ENCODE peak calls at places on chromosomes 13 and 19, in seven cellular contexts. X is neuronal stem cell; F is cardiac muscle cell; I is suprapubic skin; T is CD4-positive, alpha-beta memory T cell; B is GM12878; S is K562. E is an unnamed sample.

GRCh38 chr13:79455331-79455730 is 25.6 kb upstream of the NDFIP2 start:
- DNase-seq in X (no peak), F (no peak), I (no peak), T (no peak), B (no peak), S (no peak), E (no peak)

GRCh38 chr13:113076681-113077401 is 28.8 kb upstream of the F7 start:
- DNase-seq in X (no peak), F (no peak), I (no peak), T (no peak), B (no peak), S (no peak), E (no peak)

GRCh38 chr13:45989607-45990006 is 62.9 kb downstream of the ZC3H13 start:
- DNase-seq in X (no peak), F (no peak), I (no peak), T (no peak), B (no peak), S (no peak), E (no peak)

GRCh38 chr19:50580240-50580639 is 12.0 kb upstream of the LRRC4B start:
- DNase-seq in X (no peak), F (no peak), I (no peak), T (no peak), B (no peak), S (no peak), E (no peak)

GRCh38 chr13:36069881-36070366 is 61.3 kb downstream of the DCLK1 start:
- DNase-seq in X (no peak), F (no peak), I (no peak), T (no peak), B (no peak), S (no peak), E (no peak)

GRCh38 chr13:97026759-97027555 is 32.7 kb upstream of the OXGR1 start:
- DNase-seq in X (no peak), F (no peak), I (no peak), T (no peak), B (no peak), S (no peak), E (no peak)

GRCh38 chr13:35468195-35468594 is 8.3 kb downstream of the MAB21L1 start:
- DNase-seq in X (no peak), F (no peak), I (no peak), T (no peak), B (no peak), S (no peak), E (no peak)

GRCh38 chr19:40322951-40323615 is 25.1 kb downstream of the C19orf47 start:
- DNase-seq in X (no peak), F (no peak), I (no peak), T (no peak), B (no peak), S (no peak), E (no peak)

GRCh38 chr13:35744566-35745203 is 268.2 kb upstream of the MAB21L1 start:
- DNase-seq in X (no peak), F (peak), I (no peak), T (no peak), B (no peak), S (no peak), E (no peak)

GRCh38 chr19:2041686-2042484 is 9.2 kb downstream of the MKNK2 start:
- DNase-seq in X (peak), F (peak), I (peak), T (peak), B (peak), S (peak), E (peak)

GRCh38 chr13:44040070-44040753 is 160.5 kb downstream of the LACC1 start:
- DNase-seq in X (no peak), F (no peak), I (no peak), T (no peak), B (no peak), S (no peak), E (no peak)

GRCh38 chr19:33386361-33386858 is 12.9 kb downstream of the CEBPG start:
- DNase-seq in X (no peak), F (no peak), I (peak), T (no peak), B (no peak), S (no peak), E (no peak)

GRCh38 chr19:58558066-58558622 is at the start of gene UBE2M:
- DNase-seq in X (no peak), F (peak), I (no peak), T (peak), B (no peak), S (peak), E (peak)

GRCh38 chr19:13865243-13865577 is 11.7 kb upstream of the NANOS3 start:
- DNase-seq in X (no peak), F (no peak), I (no peak), T (no peak), B (no peak), S (peak), E (no peak)
- H3K27ac ChIP-seq in X (no peak), F (no peak), I (peak), T (no peak), B (no peak), S (no peak), E (no peak)

DNA sequence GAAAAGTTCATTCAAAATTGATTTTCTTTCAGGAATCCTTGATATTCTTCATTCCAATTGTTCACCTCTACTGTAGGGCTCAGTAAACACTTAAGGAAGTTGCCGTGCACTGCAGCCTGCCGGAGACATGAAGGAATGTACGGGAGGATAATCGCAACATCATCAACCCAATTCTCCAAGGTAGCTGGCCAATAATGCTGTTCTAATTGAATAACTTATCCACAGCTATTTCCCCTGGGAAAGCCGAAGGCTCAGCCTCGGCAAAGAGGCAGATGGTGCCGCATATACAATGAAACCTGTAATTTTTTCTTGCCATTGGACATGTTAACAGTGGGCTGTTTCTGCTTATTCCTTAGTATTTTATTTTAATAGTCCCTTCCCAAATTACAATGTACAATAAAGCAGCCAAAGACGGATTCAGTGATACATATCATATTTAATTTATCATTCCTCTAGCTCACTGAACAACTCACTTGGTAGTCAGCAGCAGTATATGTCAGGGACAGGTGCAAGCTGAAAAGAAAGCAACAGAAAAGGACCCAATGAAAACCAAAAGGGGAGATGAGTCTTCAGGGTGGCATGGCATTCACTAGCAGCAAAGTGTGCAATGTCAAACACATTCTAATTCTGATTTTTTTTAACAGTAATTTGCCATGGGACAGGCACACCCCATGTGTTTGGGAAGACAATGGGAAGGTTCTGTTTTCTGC is 420.5 kb upstream of the KLF12 start:
- DNase-seq in X (no peak), F (no peak), I (no peak), T (no peak), B (no peak), S (no peak), E (no peak)
- H3K27ac ChIP-seq in X (no peak), F (no peak), I (no peak), T (no peak), B (no peak), S (no peak), E (no peak)

DNA sequence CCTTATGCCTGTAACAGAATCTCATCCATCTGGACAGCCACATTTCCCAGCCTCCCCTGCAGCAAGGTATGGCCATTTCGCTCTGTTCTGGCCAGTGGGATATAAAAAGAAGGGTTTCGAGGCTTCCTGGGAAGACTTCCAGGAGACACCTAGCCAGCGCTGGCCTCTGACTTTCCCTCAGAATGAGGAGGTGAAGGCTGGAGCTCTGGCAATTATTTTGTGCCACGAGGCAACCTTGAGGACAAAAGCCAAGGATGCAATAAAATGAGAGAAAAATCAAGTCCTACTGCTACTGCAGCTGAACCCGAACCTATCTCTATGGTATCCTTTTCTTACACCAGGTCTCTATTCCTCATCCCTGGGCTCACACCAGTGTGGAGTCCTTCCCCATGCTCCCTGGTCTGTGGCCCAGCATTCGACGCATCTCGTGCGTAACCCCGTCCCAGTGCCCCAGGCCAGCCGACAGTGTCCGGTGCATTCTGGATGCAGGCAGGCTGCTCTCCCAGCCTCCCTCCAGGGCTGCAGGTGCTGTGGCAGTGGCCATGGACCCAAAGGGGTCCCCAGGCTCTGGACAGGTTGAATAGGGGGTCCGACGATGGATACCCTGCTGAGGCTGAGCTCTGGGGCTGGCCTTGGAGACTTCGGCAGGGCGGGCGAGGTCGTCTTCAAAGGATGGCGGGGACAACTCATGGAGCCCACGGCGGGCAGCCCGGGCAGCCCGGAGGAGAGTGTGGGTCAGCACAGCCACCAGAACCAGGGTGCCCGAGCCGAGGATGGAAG is 12.2 kb downstream of the TMEM221 start:
- DNase-seq in X (no peak), F (no peak), I (no peak), T (no peak), B (no peak), S (no peak), E (no peak)
- H3K27ac ChIP-seq in X (no peak), F (no peak), I (no peak), T (no peak), B (no peak), S (no peak), E (no peak)

DNA sequence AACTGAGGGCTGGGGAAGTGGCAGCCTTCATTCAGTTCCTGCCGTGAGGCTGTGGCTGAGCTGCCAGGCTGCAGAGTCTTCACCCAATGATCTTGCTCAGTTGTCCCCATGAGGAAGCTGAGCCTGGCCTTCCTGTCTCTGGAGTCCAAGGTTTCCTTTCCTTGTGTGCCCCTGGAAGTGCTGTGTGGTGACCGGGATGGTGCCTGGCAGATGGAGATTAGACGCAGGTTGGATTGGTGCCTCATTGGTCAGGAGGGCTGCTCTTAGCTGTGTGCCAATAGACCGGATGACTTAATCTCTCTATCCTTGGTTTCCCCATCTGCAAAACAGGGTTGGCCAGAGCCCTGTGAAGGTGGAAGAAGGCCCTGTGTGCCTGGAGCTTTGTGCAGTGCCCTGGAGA is 24.6 kb downstream of the DNM2 start:
- DNase-seq in X (no peak), F (no peak), I (no peak), T (no peak), B (no peak), S (no peak), E (no peak)
- H3K27ac ChIP-seq in X (no peak), F (no peak), I (no peak), T (no peak), B (no peak), S (peak), E (no peak)

GRCh38 chr13:89401209-89401810 is 1730.1 kb downstream of the SLITRK5 start:
- DNase-seq in X (no peak), F (no peak), I (no peak), T (no peak), B (no peak), S (no peak), E (no peak)
- H3K27ac ChIP-seq in X (no peak), F (no peak), I (no peak), T (no peak), B (no peak), S (no peak), E (no peak)

DNA sequence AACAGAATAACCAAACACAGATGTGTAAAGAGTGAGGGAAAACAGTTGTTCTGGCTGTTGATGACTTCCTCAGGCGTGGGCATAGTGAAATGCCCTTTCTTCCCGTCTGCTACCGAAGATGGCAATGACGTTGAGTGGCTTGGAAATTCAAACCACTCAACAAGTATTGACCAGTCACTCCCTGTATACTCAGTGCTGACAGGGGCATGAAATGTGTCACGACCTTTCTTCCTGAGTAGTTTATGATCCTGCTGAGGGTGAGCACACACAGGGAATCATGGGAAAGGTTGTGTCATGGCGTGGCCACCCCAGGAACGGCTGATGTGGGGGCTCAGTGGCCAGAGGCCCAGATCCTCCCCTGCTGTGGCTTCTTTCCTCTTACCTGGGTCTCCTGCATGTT is 87.8 kb upstream of the C1QTNF9B start:
- DNase-seq in X (no peak), F (no peak), I (no peak), T (no peak), B (no peak), S (no peak), E (no peak)
- H3K27ac ChIP-seq in X (no peak), F (no peak), I (no peak), T (no peak), B (no peak), S (no peak), E (no peak)

GRCh38 chr19:15466851-15467733 is 2.7 kb upstream of the RASAL3 start:
- DNase-seq in X (no peak), F (no peak), I (no peak), T (peak), B (peak), S (no peak), E (no peak)
- H3K27ac ChIP-seq in X (no peak), F (no peak), I (no peak), T (peak), B (peak), S (no peak), E (no peak)

GRCh38 chr19:13054605-13055212 is 47.9 kb downstream of the LYL1 start:
- DNase-seq in X (no peak), F (no peak), I (no peak), T (no peak), B (no peak), S (no peak), E (no peak)
- H3K27ac ChIP-seq in X (no peak), F (no peak), I (peak), T (no peak), B (no peak), S (no peak), E (no peak)

GRCh38 chr19:30476997-30477396 is 104.8 kb downstream of the ZNF536 start:
- DNase-seq in X (no peak), F (no peak), I (no peak), T (no peak), B (no peak), S (no peak), E (no peak)
- H3K27ac ChIP-seq in X (no peak), F (no peak), I (no peak), T (no peak), B (no peak), S (no peak), E (no peak)

DNA sequence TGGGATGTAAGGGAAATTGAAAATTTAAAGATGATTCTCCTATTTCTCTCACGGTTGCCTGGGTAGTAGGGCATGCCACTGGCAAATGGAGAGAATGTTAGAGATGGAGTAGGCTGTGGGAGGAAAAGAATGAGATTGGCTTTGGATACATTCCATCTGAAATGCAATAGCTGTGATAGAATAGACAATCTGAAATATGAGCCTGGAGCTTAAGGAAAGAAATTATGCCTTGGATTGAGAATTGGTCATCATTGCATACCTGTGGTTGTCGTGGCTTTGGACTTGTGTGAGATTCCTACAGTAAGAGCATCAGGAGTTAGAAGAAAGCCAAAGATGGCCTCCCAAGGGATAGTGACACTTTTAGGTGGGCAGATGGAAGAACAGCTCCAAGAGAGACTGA is 305.1 kb upstream of the SLC10A2 start:
- DNase-seq in X (no peak), F (no peak), I (no peak), T (no peak), B (no peak), S (no peak), E (no peak)
- H3K27ac ChIP-seq in X (no peak), F (no peak), I (no peak), T (no peak), B (no peak), S (no peak), E (no peak)

E was measured in Karpas-422.